ENCODE peak calls at places on chromosomes 13 and 19, in five cellular contexts. C is H1, N is H9, K is neuronal stem cell, U is IMR-90. G is an unnamed sample.

GRCh38 chr13:23610966-23611486 is 40.8 kb downstream of the TNFRSF19 start:
- DNase-seq in N (no peak), U (peak; percentile 53), C (no peak), K (no peak), G (no peak)

GRCh38 chr13:34543836-34544235 is 398.2 kb upstream of the NBEA start:
- DNase-seq in C (no peak), N (no peak), K (no peak), U (no peak), G (no peak)

GRCh38 chr19:43525836-43526771 is 897 bp downstream of the ETHE1 start:
- DNase-seq in K (no peak), C (peak; percentile 55), N (peak; percentile 40), U (peak; percentile 9), G (peak; percentile 44)

GRCh38 chr13:22091222-22091970 is 420.5 kb downstream of the FGF9 start:
- DNase-seq in U (peak; percentile 79), K (no peak), N (no peak), C (no peak), G (peak; percentile 6)

GRCh38 chr13:27427663-27428062 is 3.2 kb downstream of the GTF3A start:
- DNase-seq in C (no peak), N (no peak), U (no peak), K (no peak), G (no peak)

GRCh38 chr19:2617393-2618165 is 84.9 kb downstream of the GNG7 start:
- DNase-seq in U (no peak), N (no peak), C (no peak), K (no peak), G (no peak)

GRCh38 chr13:24022568-24022967 is 125.3 kb upstream of the C1QTNF9B start:
- DNase-seq in U (peak; percentile 50), N (no peak), K (no peak), C (no peak), G (no peak)

GRCh38 chr19:42254083-42254849 is 662 bp downstream of the ERF start:
- DNase-seq in K (peak; percentile 79), U (peak; percentile 32), N (peak; percentile 72), C (peak; percentile 83), G (peak; percentile 74)

GRCh38 chr13:25329706-25330105 is 28.3 kb downstream of the NUP58 start:
- DNase-seq in N (no peak), C (no peak), K (no peak), U (peak; percentile 26), G (peak; percentile 73)

GRCh38 chr13:42466123-42466522 is 107.8 kb upstream of the TNFSF11 start:
- DNase-seq in U (no peak), C (no peak), K (no peak), N (no peak), G (no peak)

GRCh38 chr13:20128459-20128927 is 32.4 kb downstream of the GJA3 start:
- DNase-seq in N (peak; percentile 45), U (no peak), C (no peak), K (no peak), G (no peak)

GRCh38 chr19:36210497-36210896 is 4.0 kb downstream of the ZNF565 start:
- DNase-seq in N (no peak), U (peak; percentile 10), C (no peak), K (no peak), G (no peak)

GRCh38 chr13:24306632-24307031 is 2.7 kb upstream of the C1QTNF9 start:
- DNase-seq in U (peak; percentile 73), N (no peak), K (no peak), C (no peak), G (peak; percentile 31)

GRCh38 chr13:83121904-83122303 is 760.4 kb downstream of the SLITRK1 start:
- DNase-seq in C (no peak), N (no peak), K (no peak), U (peak; percentile 36), G (peak; percentile 43)

GRCh38 chr19:14337510-14337909 is 43.7 kb upstream of the ADGRE5 start:
- DNase-seq in N (peak; percentile 75), C (peak; percentile 86), K (no peak), U (no peak), G (peak; percentile 25)

GRCh38 chr19:36028313-36029041 is 4.2 kb downstream of the CLIP3 start:
- DNase-seq in K (no peak), N (no peak), U (no peak), C (no peak), G (no peak)

GRCh38 chr13:21504379-21504778 is 45.3 kb upstream of the ZDHHC20 start:
- DNase-seq in C (no peak), N (no peak), U (no peak), K (no peak), G (no peak)

GRCh38 chr13:63774133-63774532 is 2358.5 kb upstream of the PCDH20 start:
- DNase-seq in N (no peak), U (no peak), C (no peak), K (no peak), G (no peak)

GRCh38 chr19:37403403-37403802 is 32.5 kb downstream of the ZNF527 start:
- DNase-seq in K (no peak), N (no peak), C (no peak), U (no peak), G (no peak)

GRCh38 chr13:108895220-108895704 is 265.9 kb downstream of the MYO16 start:
- DNase-seq in K (peak; percentile 6), N (no peak), C (no peak), U (peak; percentile 69), G (peak; percentile 59)

GRCh38 chr19:3687774-3688706 is 12.2 kb downstream of the PIP5K1C start:
- DNase-seq in K (no peak), C (no peak), N (peak; percentile 71), U (no peak), G (no peak)

GRCh38 chr19:58003153-58003828 is 671 bp upstream of the ZNF606 start:
- DNase-seq in N (peak; percentile 36), K (no peak), U (no peak), C (no peak), G (peak; percentile 11)

GRCh38 chr19:58002384-58003152 is at the start of gene ZNF606:
- DNase-seq in U (peak; percentile 84), N (peak; percentile 86), C (peak; percentile 87), K (peak; percentile 85), G (peak; percentile 89)

GRCh38 chr19:58000677-58001076 is 1.9 kb downstream of the ZNF606 start:
- DNase-seq in U (no peak), N (no peak), C (no peak), K (no peak), G (no peak)

GRCh38 chr19:58007285-58007684 is 4.7 kb upstream of the ZNF606 start:
- DNase-seq in U (no peak), N (peak; percentile 49), C (no peak), K (no peak), G (no peak)

GRCh38 chr19:58001895-58002369 is 688 bp downstream of the ZNF606 start:
- DNase-seq in N (no peak), K (no peak), U (peak; percentile 5), C (no peak), G (peak; percentile 49)
- H4K91ac ChIP-seq in N (peak overlapping the region; percentile 12), K (peak overlapping the region; percentile 38), U (peak overlapping the region; percentile 32), C (peak overlapping the region; percentile 86), G (no peak overlapping the region)

GRCh38 chr13:79871594-79871993 is 390.6 kb downstream of the NDFIP2 start:
- DNase-seq in C (no peak), N (no peak), U (no peak), K (no peak), G (no peak)
- H2BK15ac ChIP-seq in C (no peak overlapping the region), N (no peak overlapping the region), U (no peak overlapping the region), K (no peak overlapping the region), G (no peak overlapping the region)

GRCh38 chr13:59447846-59448620 is 715.7 kb downstream of the DIAPH3 start:
- DNase-seq in C (no peak), N (peak; percentile 73), U (peak; percentile 75), K (peak; percentile 35), G (no peak)
- H4K91ac ChIP-seq in C (peak overlapping the region; percentile 69), N (no peak overlapping the region), U (peak overlapping the region; percentile 60), K (no peak overlapping the region), G (no peak overlapping the region)

GRCh38 chr13:112143046-112143752 is 76.2 kb downstream of the SOX1 start:
- DNase-seq in U (no peak), N (no peak), C (no peak), K (no peak), G (no peak)
- H2BK15ac ChIP-seq in U (no peak overlapping the region), N (no peak overlapping the region), C (no peak overlapping the region), K (peak overlapping the region; percentile 79), G (no peak overlapping the region)

GRCh38 chr19:33267706-33268105 is 34.6 kb downstream of the CEBPA start:
- DNase-seq in K (no peak), U (no peak), N (no peak), C (no peak), G (no peak)

GRCh38 chr19:33268162-33268991 is 34.0 kb downstream of the CEBPA start:
- DNase-seq in U (no peak), C (no peak), K (no peak), N (no peak), G (no peak)

GRCh38 chr19:33269016-33269415 is 33.3 kb downstream of the CEBPA start:
- DNase-seq in N (no peak), K (no peak), C (no peak), U (no peak), G (no peak)

GRCh38 chr19:33264881-33265445 is 37.4 kb downstream of the CEBPA start:
- DNase-seq in N (no peak), K (no peak), U (no peak), C (no peak), G (no peak)

GRCh38 chr19:33266971-33267484 is 35.3 kb downstream of the CEBPA start:
- DNase-seq in U (no peak), K (no peak), N (no peak), C (no peak), G (no peak)
- H4K91ac ChIP-seq in U (no peak overlapping the region), K (no peak overlapping the region), N (no peak overlapping the region), C (no peak overlapping the region), G (no peak overlapping the region)

GRCh38 chr19:51689751-51690358 is 3.3 kb upstream of the SPACA6 start:
- DNase-seq in U (no peak), C (peak; percentile 83), K (peak; percentile 68), N (peak; percentile 84), G (peak; percentile 64)
- H2BK15ac ChIP-seq in U (peak overlapping the region; percentile 57), C (no peak overlapping the region), K (peak overlapping the region; percentile 58), N (no peak overlapping the region), G (peak overlapping the region; percentile 37)

GRCh38 chr13:28755546-28755870 is 36.7 kb upstream of the SLC46A3 start:
- DNase-seq in K (no peak), U (no peak), C (no peak), N (no peak), G (no peak)

GRCh38 chr13:28754698-28755545 is 36.2 kb upstream of the SLC46A3 start:
- DNase-seq in C (peak; percentile 57), U (peak; percentile 13), N (peak; percentile 67), K (no peak), G (peak; percentile 47)

GRCh38 chr13:28751210-28751935 is 32.6 kb upstream of the SLC46A3 start:
- DNase-seq in U (no peak), N (no peak), K (no peak), C (no peak), G (no peak)

GRCh38 chr13:28753208-28753892 is 34.6 kb upstream of the SLC46A3 start:
- DNase-seq in K (no peak), U (peak; percentile 91), C (peak; percentile 50), N (peak; percentile 79), G (peak; percentile 92)

GRCh38 chr13:28753946-28754345 is 35.2 kb upstream of the SLC46A3 start:
- DNase-seq in K (no peak), C (peak; percentile 36), N (no peak), U (no peak), G (no peak)
- H4K91ac ChIP-seq in K (no peak overlapping the region), C (peak overlapping the region; percentile 52), N (no peak overlapping the region), U (peak overlapping the region; percentile 88), G (peak overlapping the region; percentile 82)

GRCh38 chr13:98142427-98143156 is at the start of gene FARP1:
- DNase-seq in U (peak; percentile 65), C (peak; percentile 87), N (peak; percentile 78), K (peak; percentile 83), G (peak; percentile 76)
- H2BK15ac ChIP-seq in U (peak within 1 kb of the TSS; percentile 77), C (peak within 1 kb of the TSS; percentile 61), N (no peak within 1 kb of the TSS), K (peak within 1 kb of the TSS; percentile 91), G (peak within 1 kb of the TSS; percentile 87)

GRCh38 chr13:105847532-105848295 is 687.7 kb downstream of the EFNB2 start:
- DNase-seq in N (no peak), C (no peak), K (no peak), U (peak; percentile 12), G (peak; percentile 1)
- H4K91ac ChIP-seq in N (no peak overlapping the region), C (no peak overlapping the region), K (no peak overlapping the region), U (no peak overlapping the region), G (no peak overlapping the region)